ENCODE peak calls at places on chromosomes 12 and 14, in nine cellular contexts. E is choroid plexus epithelial cell; O is immature natural killer cell; W is stimulated activated CD4-positive, alpha-beta T cell treated with anti-CD3 and anti-CD28 coated beads, Interleukin-1b, Interleukin-23, amount 100 ng/mL, for 48 hours; D is AG08396; S is NCI-H748 treated with DMSO at 0.1 percent for 48 hours; R is frontal cortex; M is activated naive CD8-positive, alpha-beta T cell treated with anti-CD3 and anti-CD28 coated beads, Interleukin-2, amount 50 U/mL, for 24 hours; J is iris pigment epithelial cell. F is an unnamed sample.

GRCh38 chr12:93571854-93572711 is at the start of gene SOCS2:
- DNase-seq in E (peak), O (peak), W (peak), D (peak), S (peak), R (peak), M (peak), J (peak), F (peak)

GRCh38 chr12:57127101-57127709 is 1.1 kb upstream of the LRP1 start:
- DNase-seq in E (no peak), O (peak), W (peak), D (no peak), S (peak), R (no peak), M (peak), J (no peak), F (peak)

GRCh38 chr12:105041186-105041585 is 43.1 kb downstream of the ALDH1L2 start:
- DNase-seq in E (no peak), O (no peak), W (no peak), D (no peak), S (no peak), R (no peak), M (no peak), J (peak), F (no peak)

GRCh38 chr12:39798429-39798828 is 178.8 kb upstream of the ABCD2 start:
- DNase-seq in E (no peak), O (no peak), W (no peak), D (no peak), S (no peak), R (no peak), M (no peak), J (no peak), F (no peak)

GRCh38 chr14:100664841-100665425 is 61.8 kb upstream of the DLK1 start:
- DNase-seq in E (peak), O (no peak), W (no peak), D (no peak), S (no peak), R (no peak), M (no peak), J (peak), F (no peak)

GRCh38 chr12:55847033-55847432 is 4.3 kb upstream of the MMP19 start:
- DNase-seq in E (peak), O (no peak), W (peak), D (peak), S (no peak), R (no peak), M (peak), J (peak), F (no peak)

GRCh38 chr14:23861666-23862065 is 91.9 kb upstream of the DHRS4 start:
- DNase-seq in E (peak), O (no peak), W (no peak), D (no peak), S (no peak), R (no peak), M (no peak), J (peak), F (no peak)

GRCh38 chr14:33589334-33589733 is 361.5 kb downstream of the EGLN3 start:
- DNase-seq in E (peak), O (no peak), W (no peak), D (no peak), S (no peak), R (no peak), M (no peak), J (peak), F (no peak)

GRCh38 chr14:82067221-82067620 is 533.6 kb upstream of the SEL1L start:
- DNase-seq in E (no peak), O (no peak), W (no peak), D (no peak), S (no peak), R (no peak), M (no peak), J (no peak), F (no peak)

GRCh38 chr12:108483213-108483920 is 31.7 kb upstream of the FICD start:
- DNase-seq in E (peak), O (no peak), W (no peak), D (no peak), S (no peak), R (no peak), M (no peak), J (no peak), F (no peak)

GRCh38 chr14:75372260-75372659 is 55.6 kb upstream of the JDP2 start:
- DNase-seq in E (no peak), O (no peak), W (no peak), D (no peak), S (no peak), R (no peak), M (no peak), J (no peak), F (no peak)